ENCODE peak calls at places on chromosomes 1 and 21, in seven cellular contexts. Y is astrocyte, F is epithelial cell of esophagus, T is transverse colon, G is hepatocyte, I is stomach, H is HFF-Myc. D is an unnamed sample.

GRCh38 chr1:203930343-203930742 is 68.9 kb downstream of the SNRPE start:
- DNase-seq in Y (peak; percentile 58), F (peak; percentile 66), T (no peak), G (no peak), I (no peak), H (no peak), D (peak; percentile 25)

GRCh38 chr1:29639741-29640427 is 403.6 kb downstream of the PTPRU start:
- DNase-seq in Y (peak; percentile 90), F (peak; percentile 81), T (no peak), G (no peak), I (no peak), H (peak; percentile 10), D (peak; percentile 15)

GRCh38 chr1:208219659-208220282 is 24.4 kb downstream of the PLXNA2 start:
- DNase-seq in Y (peak; percentile 77), F (peak; percentile 91), T (no peak), G (no peak), I (no peak), H (no peak), D (no peak)

GRCh38 chr21:45289655-45290515 is 2.2 kb upstream of the POFUT2 start:
- DNase-seq in Y (no peak), F (no peak), T (no peak), G (peak; percentile 2), I (peak; percentile 18), H (no peak), D (no peak)

GRCh38 chr1:66729130-66729922 is 22.9 kb upstream of the DYNLT5 start:
- DNase-seq in Y (no peak), F (peak; percentile 67), T (no peak), G (no peak), I (no peak), H (no peak), D (no peak)

GRCh38 chr1:178500936-178501554 is 4.3 kb upstream of the CLEC20A start:
- DNase-seq in Y (no peak), F (no peak), T (no peak), G (no peak), I (no peak), H (no peak), D (no peak)

GRCh38 chr1:206895320-206895719 is 1.9 kb upstream of the IL24 start:
- DNase-seq in Y (no peak), F (peak; percentile 100), T (no peak), G (no peak), I (no peak), H (no peak), D (no peak)

GRCh38 chr1:207430602-207431001 is 23.5 kb upstream of the CR2 start:
- DNase-seq in Y (no peak), F (no peak), T (no peak), G (no peak), I (no peak), H (no peak), D (no peak)

GRCh38 chr1:163706915-163707314 is 385.2 kb downstream of the NUF2 start:
- DNase-seq in Y (no peak), F (peak; percentile 5), T (no peak), G (no peak), I (no peak), H (no peak), D (no peak)

GRCh38 chr21:33931799-33932390 is 16.3 kb upstream of the ATP5PO start:
- DNase-seq in Y (no peak), F (no peak), T (no peak), G (no peak), I (no peak), H (no peak), D (no peak)

GRCh38 chr1:107181253-107181977 is 40.6 kb downstream of the NTNG1 start:
- DNase-seq in Y (peak; percentile 38), F (no peak), T (no peak), G (no peak), I (no peak), H (no peak), D (no peak)

GRCh38 chr1:157407367-157407766 is 144.9 kb downstream of the FCRL5 start:
- DNase-seq in Y (no peak), F (no peak), T (no peak), G (no peak), I (no peak), H (no peak), D (no peak)

GRCh38 chr1:209850342-209850979 is 22.7 kb downstream of the UTP25 start:
- DNase-seq in Y (no peak), F (peak; percentile 75), T (peak; percentile 13), G (peak; percentile 68), I (peak; percentile 36), H (no peak), D (peak; percentile 93)

GRCh38 chr1:200784576-200784975 is 45.9 kb downstream of the CAMSAP2 start:
- DNase-seq in Y (peak; percentile 42), F (no peak), T (no peak), G (no peak), I (no peak), H (no peak), D (no peak)

GRCh38 chr1:11617741-11618140 is 36.5 kb downstream of the FBXO2 start:
- DNase-seq in Y (no peak), F (no peak), T (no peak), G (no peak), I (no peak), H (no peak), D (no peak)

GRCh38 chr1:177847843-177848242 is 122.0 kb downstream of the SEC16B start:
- DNase-seq in Y (peak; percentile 95), F (peak; percentile 91), T (no peak), G (no peak), I (no peak), H (no peak), D (peak; percentile 68)

GRCh38 chr1:116362050-116362449 is 11.0 kb upstream of the ATP1A1 start:
- DNase-seq in Y (no peak), F (no peak), T (no peak), G (no peak), I (no peak), H (no peak), D (no peak)

GRCh38 chr1:200780545-200781444 is 42.1 kb downstream of the CAMSAP2 start:
- DNase-seq in Y (no peak), F (no peak), T (no peak), G (no peak), I (no peak), H (no peak), D (no peak)

GRCh38 chr1:25185934-25186333 is 46.4 kb downstream of the SYF2 start:
- DNase-seq in Y (no peak), F (no peak), T (no peak), G (no peak), I (no peak), H (no peak), D (no peak)

GRCh38 chr1:18413906-18414305 is 66.8 kb upstream of the KLHDC7A start:
- DNase-seq in Y (no peak), F (no peak), T (peak; percentile 75), G (peak; percentile 90), I (peak; percentile 38), H (no peak), D (no peak)

GRCh38 chr1:221900678-221901077 is 158.8 kb upstream of the DUSP10 start:
- DNase-seq in Y (no peak), F (no peak), T (no peak), G (no peak), I (no peak), H (no peak), D (no peak)

GRCh38 chr1:3904006-3904842 is 4.2 kb upstream of the C1orf174 start:
- DNase-seq in Y (no peak), F (no peak), T (no peak), G (no peak), I (no peak), H (no peak), D (no peak)

DNA sequence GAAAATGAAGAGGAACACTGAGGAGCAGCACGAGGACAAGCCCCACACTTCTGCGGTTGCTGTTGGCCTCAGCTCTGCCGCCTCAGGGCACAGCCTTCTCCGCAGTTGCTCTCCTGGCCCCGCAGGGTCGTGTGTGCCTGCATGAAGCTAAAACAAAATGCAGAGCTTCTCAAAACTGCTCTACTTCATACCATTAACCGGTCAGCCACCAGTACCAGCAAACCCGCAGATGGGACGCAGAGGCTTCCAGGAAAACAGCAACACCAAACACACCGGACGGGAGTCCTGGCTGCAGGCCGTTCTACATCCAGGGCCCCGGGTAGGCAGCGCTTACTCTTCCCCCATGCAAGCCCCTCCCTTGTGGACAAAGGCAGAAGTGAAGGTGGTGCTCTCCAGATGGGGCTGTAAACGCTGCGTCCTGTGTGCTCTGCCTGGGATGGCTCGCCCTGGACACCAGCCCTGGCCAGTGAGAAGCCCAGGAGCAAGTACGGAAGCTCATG is 7.1 kb upstream of the C1orf159 start:
- DNase-seq in Y (no peak), F (no peak), T (peak; percentile 69), G (peak; percentile 63), I (no peak), H (no peak), D (no peak)
- H3K4me3 ChIP-seq in Y (no peak overlapping the region), F (no peak overlapping the region), T (no peak overlapping the region), G (no peak overlapping the region), I (no peak overlapping the region), H (no peak overlapping the region), D (no peak overlapping the region)

DNA sequence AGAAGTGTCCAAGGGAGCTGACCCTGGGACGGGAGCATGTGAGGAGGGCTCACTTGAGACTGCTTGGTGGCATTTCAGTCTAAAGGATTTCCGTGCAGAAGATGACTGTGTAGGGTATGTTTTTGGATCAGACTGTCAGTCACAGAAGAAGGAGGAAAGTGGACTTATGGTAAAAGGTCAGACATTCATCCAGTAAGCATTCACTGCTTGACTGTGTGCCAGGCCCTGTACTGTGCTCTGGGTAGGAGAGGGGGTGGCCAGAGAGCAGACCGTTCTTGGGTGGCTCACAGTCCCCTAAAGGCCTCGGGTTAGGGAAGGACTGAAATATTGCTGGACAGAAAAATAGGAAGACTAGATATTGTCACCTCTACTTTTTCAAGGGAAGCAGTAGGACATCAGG is 2.1 kb upstream of the SERINC2 start:
- DNase-seq in Y (no peak), F (no peak), T (no peak), G (no peak), I (no peak), H (no peak), D (no peak)
- H3K4me3 ChIP-seq in Y (no peak overlapping the region), F (no peak overlapping the region), T (no peak overlapping the region), G (no peak overlapping the region), I (no peak overlapping the region), H (no peak overlapping the region), D (no peak overlapping the region)

DNA sequence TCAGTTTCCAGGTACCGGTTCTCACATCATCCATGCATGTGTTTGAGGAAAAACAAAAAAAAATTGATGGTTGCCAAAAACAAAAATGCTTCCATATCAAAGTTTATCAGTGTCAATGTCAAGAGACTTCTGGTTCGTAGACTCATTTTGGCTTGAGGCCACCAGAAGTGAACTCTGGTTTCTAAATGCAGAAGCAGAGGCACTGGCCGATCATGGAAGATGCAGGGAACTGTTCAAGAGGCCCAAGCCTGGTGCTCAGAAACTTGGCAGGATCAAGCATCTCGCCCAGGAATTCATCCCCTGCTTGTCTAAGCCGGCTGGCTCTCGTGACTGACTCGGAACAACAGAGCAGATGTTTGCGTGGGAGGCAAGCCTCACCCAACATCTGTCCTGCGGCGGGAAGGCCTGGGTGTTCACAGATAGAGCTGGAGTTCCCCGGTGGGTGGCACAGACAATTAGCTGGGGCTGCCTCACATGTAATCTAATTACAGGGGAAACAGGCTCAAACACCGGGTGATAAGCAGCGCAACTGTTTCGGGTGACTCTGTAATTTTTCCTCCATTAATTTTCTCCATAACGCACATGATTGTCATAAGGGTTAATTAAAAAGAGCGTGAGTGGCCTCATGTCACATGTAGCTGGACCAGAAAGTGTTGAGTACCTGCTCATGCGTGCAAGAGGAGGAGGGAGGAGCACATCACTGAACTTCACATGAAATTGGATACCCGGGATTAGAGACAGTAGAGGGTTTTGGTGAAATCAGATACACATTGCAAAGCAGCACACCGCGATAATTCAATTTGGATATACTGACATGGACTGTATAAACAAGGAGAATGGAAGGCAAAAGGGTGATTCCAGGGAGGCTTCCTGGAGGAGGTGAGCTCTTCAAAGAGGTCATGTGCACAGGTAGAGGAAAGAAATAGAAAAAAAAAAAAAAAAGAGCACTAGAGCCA is 180.0 kb downstream of the ETS2 start:
- DNase-seq in Y (peak; percentile 87), F (peak; percentile 91), T (peak; percentile 59), G (peak; percentile 83), I (peak; percentile 30), H (peak; percentile 95), D (peak; percentile 92)
- H3K4me3 ChIP-seq in Y (no peak overlapping the region), F (no peak overlapping the region), T (no peak overlapping the region), G (no peak overlapping the region), I (no peak overlapping the region), H (no peak overlapping the region), D (no peak overlapping the region)

GRCh38 chr1:184972281-184973055 is 1.8 kb downstream of the NIBAN1 start:
- DNase-seq in Y (peak; percentile 51), F (peak; percentile 60), T (no peak), G (no peak), I (no peak), H (no peak), D (peak; percentile 52)
- H3K4me3 ChIP-seq in Y (peak overlapping the region; percentile 76), F (peak overlapping the region; percentile 66), T (peak overlapping the region; percentile 54), G (no peak overlapping the region), I (peak overlapping the region; percentile 77), H (peak overlapping the region; percentile 57), D (peak overlapping the region; percentile 64)